ENCODE peak calls at places on chromosomes 5 and 9, in eight cellular contexts. Q is esophagus squamous epithelium, V is IMR-90, S is neural progenitor cell, R is hepatocyte, E is kidney epithelial cell, P is prostate gland, L is endodermal cell. D is an unnamed sample. For H3K36me3, the result is how much of the 10 kb centered on the place peaks cover.

GRCh38 chr9:116547729-116548426 is 139.2 kb upstream of the TRIM32 start:
- DNase-seq in Q (no peak), V (no peak), S (no peak), R (peak), E (no peak), P (no peak), L (no peak), D (no peak)

GRCh38 chr9:137697832-137698231 is 79.0 kb downstream of the EHMT1 start:
- DNase-seq in Q (no peak), V (no peak), S (no peak), R (no peak), E (no peak), P (no peak), L (no peak), D (no peak)

GRCh38 chr5:54959673-54960418 is 25.5 kb downstream of the ESM1 start:
- DNase-seq in Q (no peak), V (no peak), S (peak), R (no peak), E (no peak), P (no peak), L (peak), D (no peak)

GRCh38 chr5:177472460-177473441 is 683 bp downstream of the DBN1 start:
- DNase-seq in Q (no peak), V (no peak), S (peak), R (peak), E (no peak), P (no peak), L (peak), D (no peak)

GRCh38 chr5:55289808-55290207 is 17.7 kb downstream of the DHX29 start:
- DNase-seq in Q (no peak), V (no peak), S (no peak), R (no peak), E (no peak), P (no peak), L (no peak), D (no peak)

GRCh38 chr5:41485533-41485932 is 24.9 kb downstream of the PLCXD3 start:
- DNase-seq in Q (no peak), V (no peak), S (no peak), R (no peak), E (no peak), P (no peak), L (no peak), D (no peak)

GRCh38 chr5:67032921-67033664 is 163.5 kb downstream of the CD180 start:
- DNase-seq in Q (no peak), V (peak), S (no peak), R (no peak), E (no peak), P (no peak), L (no peak), D (peak)

GRCh38 chr5:142360607-142361120 is 35.8 kb upstream of the SPRY4 start:
- DNase-seq in Q (no peak), V (peak), S (peak), R (peak), E (no peak), P (no peak), L (peak), D (peak)

GRCh38 chr9:13330396-13331004 is 51.0 kb upstream of the MPDZ start:
- DNase-seq in Q (no peak), V (no peak), S (no peak), R (no peak), E (no peak), P (no peak), L (peak), D (no peak)

GRCh38 chr5:88792144-88792840 is 90.7 kb downstream of the MEF2C start:
- DNase-seq in Q (no peak), V (peak), S (no peak), R (no peak), E (peak), P (no peak), L (no peak), D (peak)

GRCh38 chr5:98518754-98519153 is 254.7 kb upstream of the RGMB start:
- DNase-seq in Q (no peak), V (no peak), S (no peak), R (no peak), E (no peak), P (no peak), L (no peak), D (no peak)

GRCh38 chr5:61319388-61320146 is 12.5 kb upstream of the ZSWIM6 start:
- DNase-seq in Q (no peak), V (no peak), S (peak), R (no peak), E (no peak), P (no peak), L (peak), D (no peak)

GRCh38 chr5:174608631-174609097 is 115.7 kb upstream of the MSX2 start:
- DNase-seq in Q (no peak), V (no peak), S (peak), R (no peak), E (no peak), P (peak), L (no peak), D (peak)

GRCh38 chr9:495739-496138 is 281.1 kb downstream of the DOCK8 start:
- DNase-seq in Q (no peak), V (no peak), S (peak), R (no peak), E (no peak), P (no peak), L (no peak), D (no peak)

GRCh38 chr9:30120654-30121053 is 2263.8 kb upstream of the ACO1 start:
- DNase-seq in Q (no peak), V (no peak), S (no peak), R (no peak), E (no peak), P (no peak), L (no peak), D (no peak)

GRCh38 chr5:5218396-5218795 is 78.3 kb downstream of the ADAMTS16 start:
- DNase-seq in Q (no peak), V (no peak), S (no peak), R (no peak), E (no peak), P (no peak), L (no peak), D (no peak)

GRCh38 chr9:3296536-3296935 is 229.3 kb downstream of the RFX3 start:
- DNase-seq in Q (no peak), V (no peak), S (no peak), R (no peak), E (no peak), P (no peak), L (no peak), D (no peak)

GRCh38 chr9:96646081-96646991 is 8.8 kb downstream of the PRXL2C start:
- DNase-seq in Q (no peak), V (peak), S (no peak), R (no peak), E (no peak), P (no peak), L (no peak), D (peak)

GRCh38 chr5:76041863-76042262 is 41.3 kb upstream of the SV2C start:
- DNase-seq in Q (no peak), V (no peak), S (peak), R (peak), E (no peak), P (no peak), L (peak), D (no peak)

GRCh38 chr5:100273846-100274580 is 261.2 kb upstream of the FAM174A start:
- DNase-seq in Q (no peak), V (no peak), S (no peak), R (no peak), E (no peak), P (no peak), L (no peak), D (peak)

GRCh38 chr9:33196736-33197135 is 29.6 kb upstream of the B4GALT1 start:
- DNase-seq in Q (no peak), V (peak), S (no peak), R (no peak), E (no peak), P (no peak), L (no peak), D (no peak)

GRCh38 chr5:41508186-41508585 is 2.2 kb downstream of the PLCXD3 start:
- DNase-seq in Q (no peak), V (no peak), S (no peak), R (no peak), E (no peak), P (no peak), L (no peak), D (no peak)

GRCh38 chr9:9498846-9499245 is 1114.0 kb downstream of the PTPRD start:
- DNase-seq in Q (no peak), V (no peak), S (no peak), R (no peak), E (no peak), P (no peak), L (no peak), D (no peak)

GRCh38 chr9:16656432-16657169 is 213.9 kb downstream of the BNC2 start:
- DNase-seq in Q (no peak), V (peak), S (no peak), R (no peak), E (no peak), P (no peak), L (no peak), D (no peak)

GRCh38 chr9:121398374-121398773 is 28.3 kb upstream of the STOM start:
- DNase-seq in Q (no peak), V (peak), S (no peak), R (no peak), E (peak), P (peak), L (no peak), D (peak)

GRCh38 chr5:17216974-17217325 is 481 bp upstream of the BASP1 start:
- DNase-seq in Q (no peak), V (peak), S (peak), R (peak), E (no peak), P (peak), L (peak), D (peak)

GRCh38 chr9:21110708-21111576 is 30.7 kb downstream of the IFNW1 start:
- DNase-seq in Q (no peak), V (peak), S (peak), R (peak), E (peak), P (peak), L (no peak), D (peak)

GRCh38 chr9:93210974-93211653 is 27.2 kb downstream of the WNK2 start:
- DNase-seq in Q (no peak), V (no peak), S (no peak), R (no peak), E (no peak), P (no peak), L (no peak), D (no peak)

GRCh38 chr9:87122947-87123685 is 175.8 kb upstream of the GAS1 start:
- DNase-seq in Q (no peak), V (peak), S (no peak), R (peak), E (no peak), P (no peak), L (no peak), D (peak)
- TF ChIP-seq CTCF in Q (no peak), V (no peak), S (no peak), R (no peak), E (no peak), P (no peak), L (no peak), D (no peak)

DNA sequence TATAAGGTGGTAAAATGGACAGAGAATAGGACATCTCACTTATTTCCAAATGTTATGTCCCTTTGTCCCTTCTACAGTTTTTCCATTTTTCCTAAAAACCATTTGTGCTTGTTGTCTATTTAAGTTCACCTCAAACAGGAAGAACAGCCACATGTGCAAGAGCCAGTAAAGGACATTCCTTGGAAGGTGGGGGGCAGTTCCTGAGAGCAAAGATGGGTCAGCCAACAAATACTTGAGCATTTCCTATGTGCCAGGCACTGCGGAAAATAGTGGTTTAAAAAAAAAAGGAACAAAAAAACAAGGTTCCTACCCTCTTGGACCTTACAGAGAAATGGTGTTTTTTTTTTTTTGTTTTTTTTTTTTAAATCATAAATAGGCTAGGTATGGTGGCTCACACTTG is 26.8 kb downstream of the ANP32B start:
- DNase-seq in Q (no peak), V (peak), S (no peak), R (no peak), E (no peak), P (no peak), L (no peak), D (peak)
- H3K36me3 ChIP-seq in Q (half or more), V (half or more), S (under half), R (under half), E (under half), P (under half), L (half or more), D (under half)

GRCh38 chr9:114397219-114397847 is 9.6 kb upstream of the AKNA start:
- DNase-seq in Q (no peak), V (no peak), S (no peak), R (peak), E (no peak), P (no peak), L (peak), D (no peak)

GRCh38 chr9:114396558-114397218 is 8.9 kb upstream of the AKNA start:
- DNase-seq in Q (no peak), V (peak), S (peak), R (peak), E (no peak), P (no peak), L (no peak), D (no peak)

GRCh38 chr9:114400219-114400618 is 12.4 kb upstream of the AKNA start:
- DNase-seq in Q (no peak), V (no peak), S (no peak), R (no peak), E (no peak), P (no peak), L (no peak), D (no peak)

GRCh38 chr9:114399381-114399780 is 11.6 kb upstream of the AKNA start:
- DNase-seq in Q (no peak), V (no peak), S (no peak), R (no peak), E (no peak), P (no peak), L (no peak), D (no peak)

DNA sequence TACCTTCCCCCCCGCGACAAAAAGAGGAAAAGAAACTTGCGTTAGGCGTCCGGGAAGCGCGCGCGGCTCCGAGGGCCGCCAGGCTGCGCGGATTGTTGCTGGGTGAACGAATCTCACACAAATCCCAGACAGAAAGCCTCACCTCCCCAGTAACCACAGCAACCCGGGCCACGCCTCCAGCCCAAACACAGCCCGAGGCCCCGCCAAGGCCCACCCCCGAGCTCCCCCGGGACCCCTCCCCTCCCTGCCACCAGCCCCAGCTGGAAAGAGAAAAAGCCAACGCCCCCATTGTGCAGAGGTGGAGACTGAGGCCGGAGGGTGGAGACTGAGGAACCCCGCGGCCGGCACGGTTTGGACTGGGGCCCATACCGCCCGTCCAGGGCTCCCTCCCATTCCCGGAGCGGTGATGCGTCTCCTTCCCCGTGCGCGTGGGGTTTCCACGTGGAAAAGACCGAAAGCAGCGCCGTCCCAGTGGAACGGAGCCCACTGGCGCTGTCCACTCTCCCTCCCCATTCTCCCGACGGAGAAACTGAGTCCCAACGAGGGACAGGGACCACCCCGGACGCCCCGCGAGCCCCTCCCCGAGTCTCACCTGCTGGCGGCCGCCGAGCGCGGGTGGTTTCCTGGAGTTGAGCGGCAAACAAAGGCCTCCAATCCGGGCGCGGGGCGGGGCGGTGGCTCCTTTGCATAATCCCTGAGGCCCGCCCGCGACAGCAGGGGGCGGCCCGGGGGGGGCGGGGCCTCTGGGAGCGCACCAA is 10.2 kb upstream of the AKNA start:
- DNase-seq in Q (peak), V (peak), S (peak), R (peak), E (peak), P (peak), L (peak), D (peak)
- TF ChIP-seq CTCF in Q (no peak), V (no peak), S (no peak), R (no peak), E (no peak), P (peak), L (no peak), D (no peak)

DNA sequence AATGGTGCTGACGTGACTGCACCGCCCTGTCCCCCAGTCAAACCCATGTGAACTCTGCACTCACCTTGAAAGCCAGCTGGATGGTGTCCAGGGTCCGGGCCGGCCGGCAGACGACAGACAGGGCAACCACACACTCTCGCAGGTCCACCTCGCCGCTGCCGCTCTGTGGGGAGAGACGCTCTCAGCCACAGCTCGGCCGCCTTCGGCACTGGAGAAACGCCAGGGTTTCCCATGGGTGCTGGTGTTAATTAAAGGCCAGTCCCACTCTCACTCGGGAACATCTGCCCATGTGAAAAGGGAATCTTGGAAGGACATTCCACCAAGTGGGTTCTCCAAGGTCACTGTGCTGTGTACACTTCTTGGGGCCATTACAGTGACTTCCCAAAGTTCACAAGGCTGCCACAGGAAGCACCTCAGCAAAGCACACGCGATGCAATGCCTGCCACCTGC is 25.5 kb upstream of the SLC6A3 start:
- DNase-seq in Q (no peak), V (no peak), S (no peak), R (no peak), E (no peak), P (no peak), L (peak), D (no peak)
- H3K36me3 ChIP-seq in Q (half or more), V (half or more), S (under half), R (under half), E (under half), P (under half), L (under half), D (under half)

GRCh38 chr5:171226864-171227263 is 82.2 kb upstream of the TLX3 start:
- DNase-seq in Q (no peak), V (peak), S (no peak), R (no peak), E (no peak), P (no peak), L (no peak), D (no peak)

GRCh38 chr5:171223927-171224326 is 85.1 kb upstream of the TLX3 start:
- DNase-seq in Q (no peak), V (no peak), S (no peak), R (no peak), E (no peak), P (no peak), L (no peak), D (no peak)

GRCh38 chr5:171221931-171222330 is 87.1 kb upstream of the TLX3 start:
- DNase-seq in Q (no peak), V (no peak), S (no peak), R (no peak), E (no peak), P (no peak), L (no peak), D (no peak)

DNA sequence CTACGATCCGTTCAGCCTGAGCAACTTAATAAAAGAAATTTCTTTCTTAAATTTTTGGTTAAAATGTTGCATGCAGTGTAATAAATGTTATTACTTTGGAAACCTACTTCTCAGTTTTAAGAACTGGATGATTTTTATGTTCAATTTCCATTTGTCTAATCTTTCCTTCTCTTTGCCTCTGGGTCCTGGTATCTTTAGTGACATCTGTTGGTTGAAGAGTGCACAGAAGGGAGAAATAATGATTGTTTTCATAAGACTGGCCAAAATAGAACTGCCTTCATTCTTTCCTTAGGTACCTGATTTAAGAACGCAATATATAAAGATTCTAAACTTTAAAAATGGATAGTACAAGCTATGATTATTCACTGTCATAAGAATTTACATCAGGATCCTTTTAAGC is 83.0 kb upstream of the TLX3 start:
- DNase-seq in Q (no peak), V (peak), S (no peak), R (no peak), E (no peak), P (no peak), L (no peak), D (no peak)
- TF ChIP-seq CTCF in Q (no peak), V (peak), S (peak), R (peak), E (peak), P (no peak), L (no peak), D (peak)

DNA sequence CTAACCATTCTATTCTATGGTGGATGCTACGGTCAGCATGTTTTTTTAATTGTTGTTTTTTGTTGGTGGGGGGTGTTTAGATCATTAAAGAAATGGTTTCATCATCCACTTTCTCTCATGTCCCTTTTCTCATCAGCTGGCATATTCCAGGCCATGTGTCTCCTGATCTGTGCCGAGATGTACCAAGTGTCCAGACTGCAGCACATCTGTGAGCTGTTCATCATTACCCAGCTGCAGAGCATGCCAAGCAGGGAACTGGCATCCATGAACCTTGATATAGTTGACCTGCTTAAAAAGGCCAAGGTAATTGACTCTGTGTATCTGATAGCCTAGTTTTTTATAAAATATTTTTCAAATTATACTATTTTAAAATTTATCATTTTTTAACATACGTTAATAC is 38.9 kb downstream of the GLRX start:
- DNase-seq in Q (no peak), V (no peak), S (no peak), R (no peak), E (no peak), P (no peak), L (no peak), D (no peak)
- H3K36me3 ChIP-seq in Q (under half), V (under half), S (under half), R (under half), E (under half), P (under half), L (half or more), D (under half)

GRCh38 chr5:122415481-122416120 is 103.6 kb downstream of the SNCAIP start:
- DNase-seq in Q (no peak), V (peak), S (peak), R (peak), E (peak), P (peak), L (peak), D (peak)
- TF ChIP-seq CTCF in Q (peak), V (peak), S (peak), R (peak), E (peak), P (peak), L (peak), D (peak)

GRCh38 chr9:133042676-133043075 is 11.9 kb downstream of the GTF3C5 start:
- DNase-seq in Q (no peak), V (no peak), S (no peak), R (no peak), E (no peak), P (no peak), L (no peak), D (no peak)
- H3K36me3 ChIP-seq in Q (half or more), V (half or more), S (under half), R (under half), E (under half), P (under half), L (half or more), D (under half)

D was measured in astrocyte.